ENCODE peak calls at places on chromosome 15, in six cellular contexts. One of them, this sample, is unnamed.

GRCh38 chr15:58475573-58476524 is 44.1 kb downstream of the LIPC start:
- DNase-seq in CD8-positive, alpha-beta T cell: no peak
- DNase-seq in natural killer cell: no peak
- DNase-seq in nephron progenitor cell: no peak
- DNase-seq in psoas muscle: peak
- DNase-seq in heart left ventricle: no peak
- DNase-seq in this sample: peak

GRCh38 chr15:78402056-78402610 is 35.9 kb upstream of the IREB2 start:
- DNase-seq in psoas muscle: no peak
- DNase-seq in CD8-positive, alpha-beta T cell: no peak
- DNase-seq in natural killer cell: no peak
- DNase-seq in heart left ventricle: no peak
- DNase-seq in nephron progenitor cell: no peak
- DNase-seq in this sample: no peak

GRCh38 chr15:76398301-76398700 is 61.7 kb downstream of the ISL2 start:
- DNase-seq in heart left ventricle: no peak
- DNase-seq in psoas muscle: no peak
- DNase-seq in natural killer cell: no peak
- DNase-seq in CD8-positive, alpha-beta T cell: no peak
- DNase-seq in nephron progenitor cell: no peak
- DNase-seq in this sample: no peak

GRCh38 chr15:50127255-50127777 is 8.3 kb upstream of the ATP8B4 start:
- DNase-seq in nephron progenitor cell: no peak
- DNase-seq in natural killer cell: no peak
- DNase-seq in heart left ventricle: no peak
- DNase-seq in psoas muscle: no peak
- DNase-seq in CD8-positive, alpha-beta T cell: no peak
- DNase-seq in this sample: no peak

GRCh38 chr15:100094127-100094510 is 247.7 kb downstream of the ADAMTS17 start:
- DNase-seq in natural killer cell: no peak
- DNase-seq in psoas muscle: no peak
- DNase-seq in nephron progenitor cell: no peak
- DNase-seq in heart left ventricle: no peak
- DNase-seq in CD8-positive, alpha-beta T cell: no peak
- DNase-seq in this sample: no peak

GRCh38 chr15:101070024-101070423 is 150.9 kb downstream of the LRRK1 start:
- DNase-seq in natural killer cell: no peak
- DNase-seq in heart left ventricle: no peak
- DNase-seq in CD8-positive, alpha-beta T cell: no peak
- DNase-seq in nephron progenitor cell: no peak
- DNase-seq in psoas muscle: no peak
- DNase-seq in this sample: no peak

GRCh38 chr15:69857686-69858391 is 239.9 kb downstream of the TLE3 start:
- DNase-seq in nephron progenitor cell: no peak
- DNase-seq in natural killer cell: no peak
- DNase-seq in CD8-positive, alpha-beta T cell: peak
- DNase-seq in psoas muscle: no peak
- DNase-seq in heart left ventricle: no peak
- DNase-seq in this sample: no peak

GRCh38 chr15:69451951-69452701 is 492 bp upstream of the RPLP1 start:
- DNase-seq in natural killer cell: no peak
- DNase-seq in psoas muscle: no peak
- DNase-seq in nephron progenitor cell: no peak
- DNase-seq in CD8-positive, alpha-beta T cell: no peak
- DNase-seq in heart left ventricle: no peak
- DNase-seq in this sample: no peak

GRCh38 chr15:63072023-63072650 is 29.6 kb downstream of the TPM1 start:
- DNase-seq in CD8-positive, alpha-beta T cell: no peak
- DNase-seq in natural killer cell: no peak
- DNase-seq in nephron progenitor cell: no peak
- DNase-seq in heart left ventricle: no peak
- DNase-seq in psoas muscle: no peak
- DNase-seq in this sample: no peak

GRCh38 chr15:67547064-67547463 is 4.6 kb downstream of the MAP2K5 start:
- DNase-seq in CD8-positive, alpha-beta T cell: no peak
- DNase-seq in psoas muscle: no peak
- DNase-seq in nephron progenitor cell: no peak
- DNase-seq in heart left ventricle: no peak
- DNase-seq in natural killer cell: no peak
- DNase-seq in this sample: no peak

GRCh38 chr15:67050062-67050461 is 15.3 kb upstream of the SMAD3 start:
- DNase-seq in heart left ventricle: no peak
- DNase-seq in nephron progenitor cell: no peak
- DNase-seq in psoas muscle: no peak
- DNase-seq in natural killer cell: no peak
- DNase-seq in CD8-positive, alpha-beta T cell: no peak
- DNase-seq in this sample: no peak

GRCh38 chr15:101442272-101442671 is 47.2 kb downstream of the PCSK6 start:
- DNase-seq in CD8-positive, alpha-beta T cell: no peak
- DNase-seq in heart left ventricle: no peak
- DNase-seq in nephron progenitor cell: no peak
- DNase-seq in psoas muscle: no peak
- DNase-seq in natural killer cell: no peak
- DNase-seq in this sample: no peak

GRCh38 chr15:71713191-71713798 is 97.1 kb upstream of the NR2E3 start:
- DNase-seq in nephron progenitor cell: no peak
- DNase-seq in natural killer cell: no peak
- DNase-seq in CD8-positive, alpha-beta T cell: no peak
- DNase-seq in heart left ventricle: no peak
- DNase-seq in psoas muscle: no peak
- DNase-seq in this sample: no peak

GRCh38 chr15:56871180-56871579 is 47.3 kb upstream of the TCF12 start:
- DNase-seq in CD8-positive, alpha-beta T cell: no peak
- DNase-seq in heart left ventricle: no peak
- DNase-seq in nephron progenitor cell: no peak
- DNase-seq in natural killer cell: no peak
- DNase-seq in psoas muscle: no peak
- DNase-seq in this sample: no peak

GRCh38 chr15:75809986-75810750 is 33.1 kb upstream of the UBE2Q2 start:
- DNase-seq in psoas muscle: no peak
- DNase-seq in natural killer cell: no peak
- DNase-seq in heart left ventricle: no peak
- DNase-seq in nephron progenitor cell: no peak
- DNase-seq in CD8-positive, alpha-beta T cell: no peak
- DNase-seq in this sample: no peak

GRCh38 chr15:74376825-74377581 is 9.6 kb upstream of the CYP11A1 start:
- DNase-seq in natural killer cell: no peak
- DNase-seq in nephron progenitor cell: no peak
- DNase-seq in psoas muscle: no peak
- DNase-seq in CD8-positive, alpha-beta T cell: no peak
- DNase-seq in heart left ventricle: peak
- DNase-seq in this sample: no peak

GRCh38 chr15:43511012-43511885 is 6.2 kb upstream of the MAP1A start:
- DNase-seq in heart left ventricle: no peak
- DNase-seq in nephron progenitor cell: peak
- DNase-seq in CD8-positive, alpha-beta T cell: no peak
- DNase-seq in psoas muscle: no peak
- DNase-seq in natural killer cell: no peak
- DNase-seq in this sample: peak

GRCh38 chr15:33068007-33068441 is 126.5 kb downstream of the FMN1 start:
- DNase-seq in nephron progenitor cell: peak
- DNase-seq in CD8-positive, alpha-beta T cell: peak
- DNase-seq in psoas muscle: peak
- DNase-seq in natural killer cell: no peak
- DNase-seq in heart left ventricle: peak
- DNase-seq in this sample: no peak

GRCh38 chr15:75082689-75083088 is 59.3 kb downstream of the PPCDC start:
- DNase-seq in heart left ventricle: no peak
- DNase-seq in CD8-positive, alpha-beta T cell: no peak
- DNase-seq in natural killer cell: no peak
- DNase-seq in nephron progenitor cell: no peak
- DNase-seq in psoas muscle: no peak
- DNase-seq in this sample: no peak

GRCh38 chr15:50315814-50316630 is 39.0 kb downstream of the GABPB1 start:
- DNase-seq in psoas muscle: no peak
- DNase-seq in nephron progenitor cell: no peak
- DNase-seq in heart left ventricle: no peak
- DNase-seq in CD8-positive, alpha-beta T cell: no peak
- DNase-seq in natural killer cell: no peak
- DNase-seq in this sample: no peak

GRCh38 chr15:83219026-83219425 is 11.4 kb upstream of the HDGFL3 start:
- DNase-seq in psoas muscle: no peak
- DNase-seq in heart left ventricle: no peak
- DNase-seq in CD8-positive, alpha-beta T cell: no peak
- DNase-seq in nephron progenitor cell: no peak
- DNase-seq in natural killer cell: no peak
- DNase-seq in this sample: no peak

GRCh38 chr15:101242999-101243336 is 8.9 kb downstream of the CHSY1 start:
- DNase-seq in CD8-positive, alpha-beta T cell: no peak
- DNase-seq in natural killer cell: no peak
- DNase-seq in psoas muscle: no peak
- DNase-seq in nephron progenitor cell: no peak
- DNase-seq in heart left ventricle: no peak
- DNase-seq in this sample: no peak

GRCh38 chr15:71595846-71596553 is 214.4 kb upstream of the NR2E3 start:
- DNase-seq in CD8-positive, alpha-beta T cell: no peak
- DNase-seq in natural killer cell: no peak
- DNase-seq in psoas muscle: no peak
- DNase-seq in heart left ventricle: no peak
- DNase-seq in nephron progenitor cell: no peak
- DNase-seq in this sample: no peak

GRCh38 chr15:60914360-60914759 is 314.7 kb downstream of the RORA start:
- DNase-seq in nephron progenitor cell: no peak
- DNase-seq in CD8-positive, alpha-beta T cell: no peak
- DNase-seq in heart left ventricle: no peak
- DNase-seq in psoas muscle: no peak
- DNase-seq in natural killer cell: no peak
- DNase-seq in this sample: no peak

GRCh38 chr15:75750261-75751050 is 37.8 kb upstream of the CSPG4 start:
- DNase-seq in nephron progenitor cell: no peak
- DNase-seq in heart left ventricle: no peak
- DNase-seq in psoas muscle: no peak
- DNase-seq in CD8-positive, alpha-beta T cell: no peak
- DNase-seq in natural killer cell: no peak
- DNase-seq in this sample: no peak

GRCh38 chr15:41506796-41507341 is 6.8 kb downstream of the LTK start:
- DNase-seq in nephron progenitor cell: no peak
- DNase-seq in psoas muscle: no peak
- DNase-seq in natural killer cell: no peak
- DNase-seq in heart left ventricle: peak
- DNase-seq in CD8-positive, alpha-beta T cell: no peak
- DNase-seq in this sample: no peak
- TF ChIP-seq CTCF in nephron progenitor cell: no peak
- TF ChIP-seq CTCF in psoas muscle: no peak
- TF ChIP-seq CTCF in natural killer cell: no peak
- TF ChIP-seq CTCF in heart left ventricle: no peak
- TF ChIP-seq CTCF in CD8-positive, alpha-beta T cell: no peak
- TF ChIP-seq CTCF in this sample: no peak

GRCh38 chr15:90562669-90563068 is 32.9 kb downstream of the CRTC3 start:
- DNase-seq in psoas muscle: no peak
- DNase-seq in CD8-positive, alpha-beta T cell: no peak
- DNase-seq in nephron progenitor cell: no peak
- DNase-seq in natural killer cell: no peak
- DNase-seq in heart left ventricle: no peak
- DNase-seq in this sample: no peak

GRCh38 chr15:90559119-90559518 is 29.4 kb downstream of the CRTC3 start:
- DNase-seq in heart left ventricle: no peak
- DNase-seq in CD8-positive, alpha-beta T cell: no peak
- DNase-seq in natural killer cell: no peak
- DNase-seq in nephron progenitor cell: no peak
- DNase-seq in psoas muscle: no peak
- DNase-seq in this sample: no peak

GRCh38 chr15:90560229-90560771 is 30.6 kb downstream of the CRTC3 start:
- DNase-seq in nephron progenitor cell: no peak
- DNase-seq in psoas muscle: peak
- DNase-seq in CD8-positive, alpha-beta T cell: no peak
- DNase-seq in heart left ventricle: no peak
- DNase-seq in natural killer cell: no peak
- DNase-seq in this sample: no peak

GRCh38 chr15:90563460-90563859 is 33.7 kb downstream of the CRTC3 start:
- DNase-seq in heart left ventricle: no peak
- DNase-seq in nephron progenitor cell: no peak
- DNase-seq in natural killer cell: no peak
- DNase-seq in CD8-positive, alpha-beta T cell: no peak
- DNase-seq in psoas muscle: no peak
- DNase-seq in this sample: no peak

GRCh38 chr15:90561344-90562244 is 31.9 kb downstream of the CRTC3 start:
- DNase-seq in nephron progenitor cell: no peak
- DNase-seq in natural killer cell: no peak
- DNase-seq in psoas muscle: no peak
- DNase-seq in heart left ventricle: no peak
- DNase-seq in CD8-positive, alpha-beta T cell: peak
- DNase-seq in this sample: no peak
- TF ChIP-seq CTCF in nephron progenitor cell: no peak
- TF ChIP-seq CTCF in natural killer cell: no peak
- TF ChIP-seq CTCF in psoas muscle: no peak
- TF ChIP-seq CTCF in heart left ventricle: no peak
- TF ChIP-seq CTCF in CD8-positive, alpha-beta T cell: no peak
- TF ChIP-seq CTCF in this sample: no peak

DNA sequence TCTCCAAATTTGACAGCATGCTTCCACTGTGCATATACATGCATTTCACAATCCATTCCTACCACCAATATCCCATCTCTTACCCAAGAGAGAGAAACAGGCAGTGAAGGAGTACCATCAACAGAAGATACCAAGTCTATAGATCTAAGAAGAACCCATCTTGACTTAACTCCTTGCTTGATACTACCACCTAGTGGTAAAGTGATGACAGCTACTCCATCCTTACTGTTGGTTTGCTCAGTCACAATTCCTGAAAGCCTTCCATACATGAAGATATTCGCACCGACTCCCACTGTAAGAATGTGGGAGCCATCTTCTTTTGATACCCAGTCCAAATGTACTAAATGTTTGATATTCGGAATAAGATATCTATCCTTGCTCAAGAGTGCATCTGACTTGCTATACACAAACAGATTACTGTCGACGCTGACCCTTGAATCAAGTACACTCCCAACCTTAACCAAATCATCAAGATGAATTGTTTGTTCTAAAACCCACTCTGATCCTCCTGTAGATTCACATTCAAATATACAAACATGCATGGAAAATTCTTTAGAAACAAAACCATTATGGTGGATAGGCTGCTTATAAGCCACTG is 123.1 kb downstream of the DMXL2 start:
- DNase-seq in CD8-positive, alpha-beta T cell: no peak
- DNase-seq in natural killer cell: no peak
- DNase-seq in psoas muscle: no peak
- DNase-seq in nephron progenitor cell: no peak
- DNase-seq in heart left ventricle: no peak
- DNase-seq in this sample: no peak
- TF ChIP-seq CTCF in CD8-positive, alpha-beta T cell: no peak
- TF ChIP-seq CTCF in natural killer cell: no peak
- TF ChIP-seq CTCF in psoas muscle: no peak
- TF ChIP-seq CTCF in nephron progenitor cell: peak
- TF ChIP-seq CTCF in heart left ventricle: no peak
- TF ChIP-seq CTCF in this sample: peak

GRCh38 chr15:47196057-47196456 is 521.2 kb upstream of the SEMA6D start:
- DNase-seq in psoas muscle: peak
- DNase-seq in CD8-positive, alpha-beta T cell: peak
- DNase-seq in nephron progenitor cell: peak
- DNase-seq in natural killer cell: peak
- DNase-seq in heart left ventricle: peak
- DNase-seq in this sample: peak

GRCh38 chr15:47188766-47189507 is 528.4 kb upstream of the SEMA6D start:
- DNase-seq in natural killer cell: no peak
- DNase-seq in CD8-positive, alpha-beta T cell: no peak
- DNase-seq in nephron progenitor cell: no peak
- DNase-seq in psoas muscle: no peak
- DNase-seq in heart left ventricle: no peak
- DNase-seq in this sample: no peak

GRCh38 chr15:47194718-47195117 is 522.6 kb upstream of the SEMA6D start:
- DNase-seq in CD8-positive, alpha-beta T cell: no peak
- DNase-seq in heart left ventricle: no peak
- DNase-seq in natural killer cell: no peak
- DNase-seq in psoas muscle: no peak
- DNase-seq in nephron progenitor cell: no peak
- DNase-seq in this sample: no peak
- TF ChIP-seq CTCF in CD8-positive, alpha-beta T cell: no peak
- TF ChIP-seq CTCF in heart left ventricle: no peak
- TF ChIP-seq CTCF in natural killer cell: no peak
- TF ChIP-seq CTCF in psoas muscle: peak
- TF ChIP-seq CTCF in nephron progenitor cell: no peak
- TF ChIP-seq CTCF in this sample: peak

This sample was measured in neural crest cell.